ENCODE peak calls at places on chromosomes 3 and 15, in six cellular contexts. F is H9; Q is AG20443; K is progenitor cell of endocrine pancreas; S is activated naive CD4-positive, alpha-beta T cell treated with anti-CD3 and anti-CD28 coated beads, Interleukin-2, amount 10 ng/mL, durations not matched to agents 7 days and 5 days; P is lung microvascular endothelial cell. C is an unnamed sample.

GRCh38 chr3:108090066-108090700 is 648 bp downstream of the CD47 start:
- DNase-seq in F (peak; percentile 38), Q (no peak), K (no peak), S (peak; percentile 67), P (peak; percentile 48), C (peak; percentile 63)

GRCh38 chr3:142087676-142088075 is 61.7 kb downstream of the TFDP2 start:
- DNase-seq in F (no peak), Q (peak; percentile 65), K (no peak), S (no peak), P (no peak), C (no peak)

GRCh38 chr3:123805504-123805903 is 78.6 kb downstream of the MYLK start:
- DNase-seq in F (no peak), Q (no peak), K (no peak), S (no peak), P (no peak), C (no peak)

GRCh38 chr15:75801859-75802593 is 41.2 kb upstream of the UBE2Q2 start:
- DNase-seq in F (peak; percentile 90), Q (peak; percentile 94), K (peak; percentile 79), S (peak; percentile 87), P (peak; percentile 73), C (peak; percentile 73)

GRCh38 chr3:98779936-98780335 is 16.8 kb downstream of the ST3GAL6 start:
- DNase-seq in F (no peak), Q (no peak), K (no peak), S (no peak), P (peak; percentile 77), C (no peak)

GRCh38 chr15:38991126-38991525 is 426.5 kb upstream of the RASGRP1 start:
- DNase-seq in F (no peak), Q (peak; percentile 55), K (no peak), S (no peak), P (peak; percentile 78), C (no peak)

GRCh38 chr3:84891851-84892250 is 66.9 kb upstream of the CADM2 start:
- DNase-seq in F (no peak), Q (no peak), K (no peak), S (no peak), P (no peak), C (no peak)

GRCh38 chr3:127585163-127585812 is 5.2 kb downstream of the TPRA1 start:
- DNase-seq in F (no peak), Q (peak; percentile 54), K (no peak), S (no peak), P (no peak), C (no peak)

GRCh38 chr15:59531066-59531465 is 80.5 kb upstream of the GCNT3 start:
- DNase-seq in F (no peak), Q (no peak), K (no peak), S (no peak), P (no peak), C (no peak)

GRCh38 chr3:33047842-33048834 is 48.8 kb downstream of the GLB1 start:
- DNase-seq in F (no peak), Q (no peak), K (no peak), S (peak; percentile 74), P (no peak), C (no peak)

GRCh38 chr15:22811640-22812039 is 25.2 kb downstream of the NIPA1 start:
- DNase-seq in F (peak; percentile 64), Q (peak; percentile 28), K (no peak), S (peak; percentile 38), P (peak; percentile 69), C (peak; percentile 34)

GRCh38 chr15:82303956-82304640 is 41.5 kb downstream of the SAXO2 start:
- DNase-seq in F (no peak), Q (no peak), K (no peak), S (no peak), P (no peak), C (no peak)

GRCh38 chr3:115595611-115596010 is 27.7 kb upstream of the GAP43 start:
- DNase-seq in F (no peak), Q (no peak), K (no peak), S (no peak), P (no peak), C (no peak)

GRCh38 chr3:67416703-67417102 is 237.7 kb downstream of the SUCLG2 start:
- DNase-seq in F (no peak), Q (no peak), K (no peak), S (no peak), P (peak; percentile 10), C (no peak)

GRCh38 chr15:99251436-99251821 is at the start of gene LRRC28:
- DNase-seq in F (no peak), Q (no peak), K (no peak), S (no peak), P (no peak), C (peak; percentile 45)